ENCODE peak calls at places on chromosomes 5 and 9, in five cellular contexts. J, H, N, C and O are unnamed samples.

GRCh38 chr5:111774525-111774924 is 17.5 kb upstream of the NREP start:
- DNase-seq in J (peak), H (peak), N (no peak), C (no peak), O (no peak)

GRCh38 chr9:121650220-121651013 is 1.0 kb upstream of the DAB2IP start:
- DNase-seq in J (peak), H (no peak), N (no peak), C (peak), O (no peak)

GRCh38 chr5:58545912-58546311 is 37.0 kb upstream of the RAB3C start:
- DNase-seq in J (no peak), H (no peak), N (no peak), C (no peak), O (no peak)

GRCh38 chr5:62256161-62257017 is 49.6 kb upstream of the KIF2A start:
- DNase-seq in J (no peak), H (no peak), N (no peak), C (peak), O (no peak)

GRCh38 chr5:110329955-110330354 is 396.5 kb downstream of the TMEM232 start:
- DNase-seq in J (no peak), H (no peak), N (no peak), C (no peak), O (no peak)

GRCh38 chr9:129628709-129629108 is 2.7 kb downstream of the NTMT1 start:
- DNase-seq in J (no peak), H (no peak), N (no peak), C (no peak), O (no peak)

GRCh38 chr5:102903074-102903871 is 148.2 kb downstream of the PAM start:
- DNase-seq in J (no peak), H (peak), N (no peak), C (no peak), O (no peak)

GRCh38 chr9:123438821-123439220 is 82.8 kb downstream of the CRB2 start:
- DNase-seq in J (peak), H (no peak), N (no peak), C (no peak), O (no peak)

GRCh38 chr9:130539473-130540223 is 39.7 kb upstream of the FUBP3 start:
- DNase-seq in J (no peak), H (peak), N (no peak), C (no peak), O (peak)

GRCh38 chr9:34220218-34220617 is 41.4 kb downstream of the UBAP1 start:
- DNase-seq in J (no peak), H (no peak), N (no peak), C (no peak), O (no peak)

GRCh38 chr5:113608113-113608551 is 94.6 kb downstream of the YTHDC2 start:
- DNase-seq in J (no peak), H (peak), N (no peak), C (no peak), O (no peak)

GRCh38 chr5:88732181-88732633 is 150.8 kb downstream of the MEF2C start:
- DNase-seq in J (no peak), H (peak), N (no peak), C (no peak), O (no peak)

GRCh38 chr9:102113191-102113590 is 374.7 kb upstream of the GRIN3A start:
- DNase-seq in J (no peak), H (peak), N (no peak), C (no peak), O (no peak)

GRCh38 chr5:98557921-98558320 is 215.5 kb upstream of the RGMB start:
- DNase-seq in J (no peak), H (no peak), N (no peak), C (no peak), O (no peak)

GRCh38 chr9:108709922-108710321 is 145.9 kb downstream of the ACTL7B start:
- DNase-seq in J (no peak), H (no peak), N (no peak), C (no peak), O (no peak)

GRCh38 chr9:5428172-5428571 is 9.6 kb downstream of the PLGRKT start:
- DNase-seq in J (no peak), H (no peak), N (no peak), C (no peak), O (no peak)

GRCh38 chr9:77750284-77750683 is 102.2 kb upstream of the GNA14 start:
- DNase-seq in J (no peak), H (peak), N (no peak), C (peak), O (no peak)

GRCh38 chr9:130834371-130835311 is at the start of gene ABL1:
- DNase-seq in J (peak), H (peak), N (no peak), C (peak), O (peak)

GRCh38 chr9:96350866-96351265 is 32.6 kb downstream of the SLC35D2 start:
- DNase-seq in J (no peak), H (no peak), N (no peak), C (no peak), O (no peak)

GRCh38 chr9:128118472-128118857 is 9.1 kb downstream of the PTGES2 start:
- DNase-seq in J (no peak), H (no peak), N (no peak), C (no peak), O (no peak)

GRCh38 chr9:118455259-118455658 is 751.1 kb downstream of the TLR4 start:
- DNase-seq in J (no peak), H (no peak), N (no peak), C (no peak), O (no peak)

GRCh38 chr9:6484210-6484609 is 71.2 kb downstream of the UHRF2 start:
- DNase-seq in J (no peak), H (no peak), N (no peak), C (no peak), O (no peak)

GRCh38 chr9:97128919-97129318 is 90.0 kb upstream of the CTSV start:
- DNase-seq in J (no peak), H (no peak), N (peak), C (no peak), O (no peak)

GRCh38 chr5:171647043-171647899 is 138.3 kb upstream of the SMIM23 start:
- DNase-seq in J (no peak), H (peak), N (no peak), C (no peak), O (no peak)

GRCh38 chr5:98880598-98880997 is 48.2 kb downstream of the CHD1 start:
- DNase-seq in J (no peak), H (no peak), N (no peak), C (no peak), O (no peak)

GRCh38 chr5:83927140-83927733 is 206.6 kb upstream of the HAPLN1 start:
- DNase-seq in J (peak), H (peak), N (no peak), C (peak), O (no peak)

GRCh38 chr9:106962105-106962504 is 99.1 kb downstream of the ZNF462 start:
- DNase-seq in J (no peak), H (peak), N (no peak), C (no peak), O (no peak)
- TF ChIP-seq CTCF in J (no peak), H (no peak), N (no peak), C (no peak), O (no peak)

GRCh38 chr9:134455951-134456739 is 129.9 kb downstream of the RXRA start:
- DNase-seq in J (no peak), H (peak), N (peak), C (peak), O (peak)
- TF ChIP-seq CTCF in J (no peak), H (no peak), N (no peak), C (no peak), O (peak)

DNA sequence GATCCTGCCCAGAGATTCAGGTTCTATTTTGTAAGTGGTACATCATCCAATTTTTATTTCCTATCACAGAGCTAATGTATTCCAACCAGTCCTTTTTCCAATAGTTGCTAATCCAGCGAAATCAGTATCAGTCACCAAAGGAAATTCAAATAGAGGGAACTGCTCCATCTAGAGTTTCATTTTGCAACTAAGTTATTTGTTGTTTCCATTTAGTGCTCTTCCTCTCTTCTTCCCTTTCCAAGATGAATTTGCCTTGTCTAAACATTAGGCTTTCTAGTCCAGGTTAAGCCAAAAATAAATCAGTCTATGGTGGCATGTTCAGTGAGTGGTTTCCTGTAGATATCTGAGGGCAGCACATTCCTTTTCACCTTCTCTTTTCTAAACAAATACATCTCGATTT is 79.8 kb upstream of the SPATA31D4 start:
- DNase-seq in J (peak), H (peak), N (no peak), C (no peak), O (peak)
- TF ChIP-seq CTCF in J (peak), H (peak), N (peak), C (peak), O (peak)

GRCh38 chr9:76159288-76159926 is 234.8 kb downstream of the RFK start:
- DNase-seq in J (peak), H (no peak), N (no peak), C (no peak), O (no peak)

GRCh38 chr9:76162109-76162730 is 232.0 kb downstream of the RFK start:
- DNase-seq in J (no peak), H (no peak), N (no peak), C (no peak), O (no peak)

GRCh38 chr9:76161546-76161945 is 232.7 kb downstream of the RFK start:
- DNase-seq in J (peak), H (peak), N (no peak), C (no peak), O (peak)

GRCh38 chr9:76162751-76163500 is 231.3 kb downstream of the RFK start:
- DNase-seq in J (no peak), H (no peak), N (no peak), C (no peak), O (no peak)

GRCh38 chr9:76161103-76161502 is 233.1 kb downstream of the RFK start:
- DNase-seq in J (peak), H (no peak), N (no peak), C (no peak), O (no peak)
- TF ChIP-seq CTCF in J (no peak), H (no peak), N (no peak), C (no peak), O (no peak)

GRCh38 chr9:28255174-28255573 is 681.9 kb upstream of the C9orf72 start:
- DNase-seq in J (no peak), H (no peak), N (no peak), C (no peak), O (no peak)
- TF ChIP-seq CTCF in J (no peak), H (no peak), N (no peak), C (no peak), O (no peak)